ENCODE peak calls at places on chromosomes 3 and 15, in four cellular contexts. T is activated gamma-delta T cell treated with Interleukin-2 at 50 U/mL for 16 hours, Q is glutamatergic neuron, S is NCI-H2029 treated with DMSO at 0.1 percent for 48 hours. K is an unnamed sample.

GRCh38 chr3:87082806-87083440 is 92.0 kb upstream of the VGLL3 start:
- DNase-seq in T (no peak), Q (no peak), S (no peak), K (peak)

GRCh38 chr3:179177611-179178010 is 29.5 kb downstream of the PIK3CA start:
- DNase-seq in T (no peak), Q (no peak), S (no peak), K (no peak)

GRCh38 chr3:52552089-52552488 is 15.7 kb downstream of the UQCC5 start:
- DNase-seq in T (no peak), Q (no peak), S (no peak), K (no peak)

GRCh38 chr3:192687488-192688152 is 39.7 kb downstream of the FGF12 start:
- DNase-seq in T (no peak), Q (no peak), S (no peak), K (no peak)

GRCh38 chr3:11555823-11556222 is 87.9 kb downstream of the VGLL4 start:
- DNase-seq in T (no peak), Q (no peak), S (no peak), K (no peak)

GRCh38 chr15:82044373-82045178 is 1.2 kb downstream of the MEX3B start:
- DNase-seq in T (peak), Q (peak), S (no peak), K (no peak)

GRCh38 chr15:29677871-29678431 is 144.3 kb downstream of the TJP1 start:
- DNase-seq in T (no peak), Q (no peak), S (peak), K (peak)

GRCh38 chr3:132090921-132091320 is 56.1 kb upstream of the CPNE4 start:
- DNase-seq in T (no peak), Q (no peak), S (no peak), K (no peak)

GRCh38 chr3:108130705-108131104 is 39.9 kb upstream of the CD47 start:
- DNase-seq in T (no peak), Q (no peak), S (no peak), K (no peak)

GRCh38 chr3:117954131-117954530 is 1080.5 kb downstream of the IGSF11 start:
- DNase-seq in T (no peak), Q (no peak), S (no peak), K (no peak)

GRCh38 chr3:52441122-52441771 is 3.7 kb downstream of the SEMA3G start:
- DNase-seq in T (no peak), Q (no peak), S (no peak), K (no peak)

GRCh38 chr3:123039178-123039577 is 11.6 kb upstream of the SEMA5B start:
- DNase-seq in T (no peak), Q (no peak), S (peak), K (peak)

GRCh38 chr3:45035441-45036301 is 9.6 kb downstream of the CLEC3B start:
- DNase-seq in T (no peak), Q (peak), S (no peak), K (no peak)

GRCh38 chr15:39270221-39270835 is 310.6 kb upstream of the THBS1 start:
- DNase-seq in T (no peak), Q (no peak), S (no peak), K (no peak)

GRCh38 chr15:39874890-39875549 is 45.0 kb downstream of the GPR176 start:
- DNase-seq in T (no peak), Q (peak), S (peak), K (peak)

GRCh38 chr15:75335705-75336355 is at the start of gene COMMD4:
- DNase-seq in T (peak), Q (peak), S (peak), K (peak)

GRCh38 chr15:47484119-47484518 is 233.2 kb upstream of the SEMA6D start:
- DNase-seq in T (no peak), Q (no peak), S (no peak), K (peak)

GRCh38 chr3:46878796-46879436 is 1.4 kb downstream of the PTH1R start:
- DNase-seq in T (no peak), Q (no peak), S (no peak), K (no peak)

GRCh38 chr15:66941791-66942190 is 123.6 kb upstream of the SMAD3 start:
- DNase-seq in T (no peak), Q (no peak), S (no peak), K (no peak)

GRCh38 chr3:132062535-132062934 is 27.7 kb upstream of the CPNE4 start:
- DNase-seq in T (no peak), Q (no peak), S (no peak), K (no peak)

GRCh38 chr3:188239035-188239434 is 85.1 kb downstream of the LPP start:
- DNase-seq in T (no peak), Q (no peak), S (no peak), K (no peak)

GRCh38 chr3:186732169-186732766 is 15.1 kb downstream of the KNG1 start:
- DNase-seq in T (no peak), Q (no peak), S (no peak), K (no peak)

GRCh38 chr15:55522741-55523450 is 14.9 kb upstream of the DNAAF4 start:
- DNase-seq in T (no peak), Q (no peak), S (no peak), K (no peak)

GRCh38 chr3:180690061-180690460 is 10.8 kb upstream of the CCDC39 start:
- DNase-seq in T (no peak), Q (no peak), S (no peak), K (no peak)

GRCh38 chr3:151135548-151136337 is 50.3 kb downstream of the MED12L start:
- DNase-seq in T (peak), Q (no peak), S (peak), K (peak)

GRCh38 chr15:61124195-61124594 is 104.9 kb downstream of the RORA start:
- DNase-seq in T (no peak), Q (no peak), S (no peak), K (no peak)

GRCh38 chr3:32440481-32441350 is 49.1 kb downstream of the CMTM7 start:
- DNase-seq in T (no peak), Q (no peak), S (no peak), K (no peak)

GRCh38 chr3:76040946-76041345 is 255.6 kb upstream of the ZNF717 start:
- DNase-seq in T (no peak), Q (no peak), S (no peak), K (no peak)

GRCh38 chr15:53837263-53837662 is 77.8 kb upstream of the WDR72 start:
- DNase-seq in T (no peak), Q (no peak), S (peak), K (peak)

GRCh38 chr15:59312199-59312598 is 60.5 kb downstream of the MYO1E start:
- DNase-seq in T (no peak), Q (no peak), S (no peak), K (no peak)

GRCh38 chr3:1082024-1082633 is 10.7 kb upstream of the CNTN6 start:
- DNase-seq in T (no peak), Q (peak), S (no peak), K (peak)

GRCh38 chr15:77599899-77600298 is 32.8 kb downstream of the LINGO1 start:
- DNase-seq in T (no peak), Q (peak), S (peak), K (peak)

GRCh38 chr3:51997172-51997571 is 1.5 kb upstream of the RPL29 start:
- DNase-seq in T (no peak), Q (no peak), S (no peak), K (no peak)

GRCh38 chr15:68528891-68529290 is 49.9 kb upstream of the CORO2B start:
- DNase-seq in T (no peak), Q (no peak), S (no peak), K (no peak)

GRCh38 chr3:159854500-159855124 is 134.0 kb upstream of the IL12A start:
- DNase-seq in T (no peak), Q (no peak), S (no peak), K (no peak)